ENCODE peak calls at places on chromosomes 4 and X, in four cellular contexts. G, T, E and N are unnamed samples.

GRCh38 chrX:107823042-107823441 is 2.6 kb upstream of the MID2 start:
- DNase-seq in G (no peak), T (peak), E (no peak), N (no peak)

GRCh38 chr4:128811571-128812359 is 2.3 kb downstream of the JADE1 start:
- DNase-seq in G (no peak), T (peak), E (peak), N (peak)

GRCh38 chrX:41734530-41734929 is 10.5 kb downstream of the GPR82 start:
- DNase-seq in G (no peak), T (peak), E (peak), N (peak)

GRCh38 chr4:69546121-69546520 is 50.4 kb upstream of the UGT2B4 start:
- DNase-seq in G (no peak), T (no peak), E (peak), N (no peak)

GRCh38 chr4:6887591-6888371 is 21.8 kb upstream of the TBC1D14 start:
- DNase-seq in G (no peak), T (no peak), E (peak), N (no peak)

GRCh38 chr4:7058792-7059191 is 9.1 kb downstream of the GRPEL1 start:
- DNase-seq in G (no peak), T (no peak), E (no peak), N (no peak)

GRCh38 chr4:139872274-139872673 is 206.7 kb downstream of the MGST2 start:
- DNase-seq in G (no peak), T (peak), E (no peak), N (peak)

GRCh38 chrX:112832481-112833095 is 8.0 kb downstream of the AMOT start:
- DNase-seq in G (no peak), T (no peak), E (no peak), N (peak)

GRCh38 chrX:8138252-8138651 is 32.8 kb downstream of the VCX2 start:
- DNase-seq in G (no peak), T (no peak), E (no peak), N (no peak)

GRCh38 chr4:8268901-8269534 is 536 bp upstream of the HTRA3 start:
- DNase-seq in G (no peak), T (no peak), E (no peak), N (no peak)

GRCh38 chrX:21926527-21927278 is 13.8 kb upstream of the SMS start:
- DNase-seq in G (no peak), T (peak), E (peak), N (peak)

GRCh38 chr4:2924765-2925301 is 38.4 kb downstream of the NOP14 start:
- DNase-seq in G (no peak), T (no peak), E (no peak), N (no peak)

GRCh38 chrX:66914082-66914481 is 275.2 kb upstream of the EDA2R start:
- DNase-seq in G (no peak), T (no peak), E (no peak), N (no peak)

GRCh38 chr4:31657859-31658258 is 937.7 kb downstream of the PCDH7 start:
- DNase-seq in G (no peak), T (no peak), E (no peak), N (peak)

GRCh38 chr4:82818974-82819662 is 20.5 kb upstream of the SCD5 start:
- DNase-seq in G (no peak), T (no peak), E (no peak), N (no peak)

DNA sequence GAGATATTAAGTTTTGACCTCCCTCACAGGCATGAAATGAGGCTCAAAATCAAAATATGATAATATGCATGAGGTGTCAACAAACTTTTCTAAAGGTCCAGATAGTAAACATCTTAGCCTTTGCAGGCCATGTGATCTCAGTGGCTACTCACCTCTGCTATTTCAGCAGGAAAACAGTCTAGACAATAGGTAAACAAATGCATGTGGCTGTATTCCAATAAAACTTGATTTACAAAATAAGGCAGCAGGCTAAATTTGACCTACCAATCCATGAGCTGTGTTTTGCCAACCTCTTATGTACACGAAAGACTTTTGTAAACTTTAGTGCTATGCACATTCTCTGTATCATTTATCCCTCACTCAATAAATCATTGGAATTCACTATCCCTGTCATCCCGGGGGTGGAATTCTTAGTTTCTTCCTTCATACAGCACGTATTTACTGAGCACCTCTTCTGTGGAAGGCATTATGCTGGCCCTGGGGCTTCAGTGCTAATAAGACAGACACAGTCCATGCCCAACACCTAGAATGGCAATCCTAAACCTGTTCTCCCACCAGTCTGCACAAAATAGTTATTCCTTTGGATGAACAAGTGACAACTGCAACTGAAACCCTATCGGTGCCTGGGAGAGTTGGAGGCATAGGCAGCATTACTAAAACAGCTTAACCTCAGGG is 19.9 kb downstream of the MAGEB17 start:
- DNase-seq in G (no peak), T (peak), E (no peak), N (peak)
- TF ChIP-seq FOS in G (no peak), T (no peak), E (no peak), N (no peak)

DNA sequence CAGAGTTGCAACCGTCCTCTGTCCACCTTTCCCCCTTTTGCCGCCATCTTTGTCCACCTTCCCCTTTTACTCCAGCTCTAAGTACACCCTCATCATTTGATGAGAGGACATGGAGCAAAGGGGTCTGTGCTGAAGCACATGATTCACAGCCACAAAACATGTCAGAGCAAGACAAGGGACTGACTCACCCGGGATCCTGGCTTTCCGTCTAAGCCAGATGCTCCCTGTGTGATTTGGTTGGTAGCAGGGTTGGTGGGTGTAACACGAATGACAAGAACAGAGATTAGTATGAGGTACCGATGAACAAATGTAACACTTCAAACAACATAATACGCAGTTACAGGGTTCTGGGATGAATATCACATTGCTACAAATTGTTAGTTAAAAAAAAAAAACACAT is 71.3 kb upstream of the ETNPPL start:
- DNase-seq in G (no peak), T (no peak), E (peak), N (peak)
- TF ChIP-seq FOS in G (no peak), T (no peak), E (no peak), N (peak)

GRCh38 chrX:101190736-101191135 is 28.9 kb upstream of the DRP2 start:
- DNase-seq in G (no peak), T (no peak), E (no peak), N (peak)

GRCh38 chrX:101195442-101196173 is 24.0 kb upstream of the DRP2 start:
- DNase-seq in G (no peak), T (no peak), E (no peak), N (peak)

DNA sequence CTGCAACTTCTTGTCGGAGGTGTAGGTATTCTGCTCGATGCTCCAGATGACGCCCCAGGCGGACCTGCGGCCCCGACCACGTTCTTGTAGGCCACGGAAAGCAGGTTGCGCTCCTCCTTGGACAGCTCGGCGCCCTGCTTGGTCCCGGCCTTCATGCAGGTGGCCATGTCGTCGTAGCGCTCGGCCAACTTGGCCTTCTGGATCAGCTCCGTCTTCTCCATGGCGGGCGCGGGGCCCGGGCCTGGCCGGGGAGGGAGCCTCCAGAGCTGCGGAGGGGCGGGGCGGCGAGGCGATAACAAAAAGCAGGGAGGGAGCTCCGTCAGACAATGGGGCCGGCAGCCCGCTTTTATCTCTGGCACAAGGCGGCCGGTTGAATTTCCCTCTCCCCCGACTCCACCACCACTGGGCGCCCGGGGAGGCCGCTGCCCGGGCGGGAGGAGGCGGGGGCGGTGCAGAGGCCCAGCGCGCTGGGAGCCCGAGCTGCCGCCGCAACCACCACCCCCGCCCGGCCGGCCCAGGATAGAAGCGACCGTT is 28.3 kb upstream of the DRP2 start:
- DNase-seq in G (no peak), T (peak), E (peak), N (no peak)
- TF ChIP-seq FOS in G (no peak), T (no peak), E (no peak), N (no peak)

DNA sequence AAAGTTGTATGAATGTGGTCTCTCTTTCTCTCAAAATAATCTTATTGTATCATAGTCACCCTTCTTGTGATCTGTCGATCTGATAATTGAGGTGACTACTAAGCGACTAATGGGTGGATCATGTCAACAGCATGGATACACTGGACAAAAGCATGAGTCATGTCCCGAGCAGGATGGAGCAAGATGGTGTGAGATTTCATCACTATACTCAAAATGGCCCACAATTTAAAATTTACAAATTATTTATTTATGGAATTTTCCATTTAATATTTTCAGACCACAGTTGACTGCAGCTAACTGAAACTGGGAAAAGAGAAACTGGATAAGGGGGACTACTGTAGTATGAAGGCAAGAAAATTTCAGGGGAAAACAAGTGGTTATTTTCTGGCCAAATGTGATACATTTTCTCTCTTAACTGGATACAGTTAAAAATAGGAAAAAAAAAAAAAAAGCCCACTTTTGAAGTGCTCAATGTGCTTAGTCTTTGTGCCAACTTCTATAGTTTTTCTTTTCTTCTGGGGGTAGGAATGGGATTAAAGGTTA is 25.3 kb downstream of the FAM241A start:
- DNase-seq in G (no peak), T (peak), E (peak), N (peak)
- TF ChIP-seq FOS in G (no peak), T (peak), E (peak), N (peak)

GRCh38 chr4:80336582-80336981 is 1.1 kb downstream of the CFAP299 start:
- DNase-seq in G (no peak), T (peak), E (peak), N (peak)
- TF ChIP-seq FOS in G (no peak), T (no peak), E (no peak), N (no peak)

DNA sequence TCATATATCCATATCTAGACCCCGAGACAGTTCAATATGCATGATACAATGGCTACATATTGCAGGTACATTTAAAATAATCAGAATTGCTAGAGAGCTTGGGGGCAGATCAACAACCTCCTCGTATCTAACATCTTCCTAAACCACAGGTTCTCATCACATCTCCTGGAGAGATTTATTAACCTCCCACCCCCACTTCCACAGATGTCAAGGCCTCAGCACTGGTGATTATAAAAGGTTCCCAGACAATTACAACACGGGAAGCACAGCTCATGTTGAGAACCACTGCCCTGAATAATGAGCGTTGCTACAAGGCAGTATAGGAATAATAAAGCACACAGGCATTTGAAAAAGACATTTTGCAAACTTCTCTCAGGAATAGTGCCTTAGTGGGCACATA is 42.8 kb downstream of the ELOVL6 start:
- DNase-seq in G (no peak), T (no peak), E (no peak), N (peak)
- TF ChIP-seq FOS in G (no peak), T (no peak), E (no peak), N (no peak)